ENCODE peak calls at places on chromosomes 2 and 18, in five cellular contexts. K is adipocyte, B is pancreas, I is NT2/D1, Q is lower lobe of right lung. G is an unnamed sample. For H3K27me3, the result is how much of the 10 kb centered on the place peaks cover.

GRCh38 chr2:144516417-144516980 is 3.4 kb downstream of the ZEB2 start:
- DNase-seq in K (peak), B (no peak), I (no peak), Q (peak), G (no peak)

GRCh38 chr2:6692819-6693218 is 172.9 kb downstream of the CMPK2 start:
- DNase-seq in K (no peak), B (no peak), I (no peak), Q (no peak), G (no peak)

GRCh38 chr2:3265981-3266726 is 111.5 kb downstream of the EIPR1 start:
- DNase-seq in K (no peak), B (no peak), I (peak), Q (no peak), G (no peak)

GRCh38 chr2:39385172-39385571 is 51.9 kb downstream of the MAP4K3 start:
- DNase-seq in K (no peak), B (no peak), I (no peak), Q (no peak), G (no peak)

GRCh38 chr2:213806125-213806726 is 522.0 kb downstream of the SPAG16 start:
- DNase-seq in K (peak), B (no peak), I (no peak), Q (no peak), G (no peak)

GRCh38 chr18:46718501-46719341 is 38.1 kb downstream of the ST8SIA5 start:
- DNase-seq in K (peak), B (no peak), I (no peak), Q (no peak), G (no peak)

GRCh38 chr2:2036686-2037085 is 292.4 kb upstream of the PXDN start:
- DNase-seq in K (no peak), B (no peak), I (no peak), Q (no peak), G (no peak)

GRCh38 chr2:105576440-105577241 is 168.1 kb upstream of the NCK2 start:
- DNase-seq in K (peak), B (no peak), I (peak), Q (no peak), G (no peak)

GRCh38 chr2:172098650-172099471 is 3.8 kb downstream of the DLX2 start:
- DNase-seq in K (peak), B (no peak), I (no peak), Q (no peak), G (peak)

GRCh38 chr2:240438810-240439697 is 3.6 kb downstream of the GPC1 start:
- DNase-seq in K (no peak), B (no peak), I (no peak), Q (peak), G (no peak)

GRCh38 chr2:33426666-33427231 is 49.7 kb upstream of the RASGRP3 start:
- DNase-seq in K (peak), B (peak), I (no peak), Q (no peak), G (peak)

GRCh38 chr18:54251606-54252400 is 17.5 kb upstream of the POLI start:
- DNase-seq in K (no peak), B (no peak), I (no peak), Q (no peak), G (no peak)

GRCh38 chr2:101696272-101697123 is 1.0 kb upstream of the MAP4K4 start:
- DNase-seq in K (peak), B (peak), I (no peak), Q (peak), G (peak)

GRCh38 chr2:217203086-217203485 is 343.2 kb upstream of the TNP1 start:
- DNase-seq in K (peak), B (no peak), I (no peak), Q (no peak), G (no peak)

GRCh38 chr2:105789745-105790466 is 45.2 kb downstream of the NCK2 start:
- DNase-seq in K (peak), B (no peak), I (no peak), Q (no peak), G (no peak)

GRCh38 chr2:42944744-42945415 is 152.5 kb upstream of the HAAO start:
- DNase-seq in K (no peak), B (no peak), I (no peak), Q (no peak), G (no peak)

GRCh38 chr2:51013060-51013746 is 18.7 kb downstream of the NRXN1 start:
- DNase-seq in K (peak), B (peak), I (no peak), Q (peak), G (no peak)

GRCh38 chr2:163736433-163737168 is 793 bp upstream of the FIGN start:
- DNase-seq in K (peak), B (peak), I (peak), Q (peak), G (peak)

GRCh38 chr2:44233450-44234128 is 41.7 kb upstream of the SLC3A1 start:
- DNase-seq in K (peak), B (no peak), I (peak), Q (no peak), G (no peak)

GRCh38 chr2:216619411-216620393 is 13.5 kb upstream of the IGFBP2 start:
- DNase-seq in K (peak), B (no peak), I (no peak), Q (no peak), G (peak)

GRCh38 chr2:149329470-149330126 is 789 bp upstream of the LYPD6 start:
- DNase-seq in K (peak), B (peak), I (peak), Q (peak), G (peak)

GRCh38 chr2:224009605-224010330 is 29.3 kb downstream of the SERPINE2 start:
- DNase-seq in K (peak), B (no peak), I (no peak), Q (no peak), G (no peak)

GRCh38 chr2:72128059-72128842 is 19.4 kb downstream of the CYP26B1 start:
- DNase-seq in K (no peak), B (no peak), I (no peak), Q (no peak), G (no peak)

GRCh38 chr18:12637393-12637792 is 20.5 kb downstream of the SPIRE1 start:
- DNase-seq in K (peak), B (no peak), I (no peak), Q (no peak), G (no peak)

GRCh38 chr18:79952996-79953559 is 1.6 kb upstream of the SLC66A2 start:
- DNase-seq in K (no peak), B (no peak), I (no peak), Q (peak), G (no peak)

GRCh38 chr2:164840458-164840929 is 1.1 kb downstream of the COBLL1 start:
- DNase-seq in K (peak), B (peak), I (no peak), Q (peak), G (no peak)

GRCh38 chr2:240934701-240935100 is 28.6 kb downstream of the CROCC2 start:
- DNase-seq in K (no peak), B (no peak), I (no peak), Q (peak), G (no peak)

GRCh38 chr2:191316246-191316645 is 71.0 kb downstream of the MYO1B start:
- DNase-seq in K (no peak), B (no peak), I (no peak), Q (no peak), G (no peak)

GRCh38 chr18:7476386-7476785 is 90.7 kb upstream of the PTPRM start:
- DNase-seq in K (no peak), B (no peak), I (no peak), Q (no peak), G (no peak)
- H3K27me3 ChIP-seq in K (under half), B (under half), I (under half), Q (under half), G (under half)

DNA sequence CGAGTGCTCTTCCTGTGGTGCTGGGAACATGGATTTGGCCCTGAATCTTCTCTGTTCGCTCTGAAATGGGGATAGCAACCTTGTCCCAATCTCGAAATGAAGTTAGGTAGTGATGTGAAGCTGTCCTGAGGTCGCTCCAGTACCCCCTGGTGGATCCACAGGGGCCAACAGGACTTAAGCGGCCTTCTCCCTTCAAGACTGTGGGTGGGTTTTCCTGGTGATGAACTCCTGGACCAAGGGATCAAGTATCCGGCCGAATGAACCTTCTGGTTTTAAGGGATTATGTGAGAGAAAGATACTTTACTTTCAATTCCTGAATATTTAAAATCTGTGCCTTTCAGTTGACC is 156.5 kb downstream of the NAPG start:
- DNase-seq in K (no peak), B (no peak), I (no peak), Q (no peak), G (no peak)
- H3K27me3 ChIP-seq in K (under half), B (under half), I (under half), Q (under half), G (under half)

GRCh38 chr2:95381212-95382127 is 21.0 kb upstream of the FAHD2A start:
- DNase-seq in K (no peak), B (no peak), I (no peak), Q (no peak), G (no peak)

GRCh38 chr2:95379616-95379925 is 22.9 kb upstream of the FAHD2A start:
- DNase-seq in K (no peak), B (no peak), I (no peak), Q (peak), G (no peak)

GRCh38 chr2:95380731-95381130 is 21.8 kb upstream of the FAHD2A start:
- DNase-seq in K (no peak), B (no peak), I (no peak), Q (no peak), G (no peak)

GRCh38 chr2:95382128-95382645 is 20.3 kb upstream of the FAHD2A start:
- DNase-seq in K (no peak), B (no peak), I (no peak), Q (no peak), G (no peak)

DNA sequence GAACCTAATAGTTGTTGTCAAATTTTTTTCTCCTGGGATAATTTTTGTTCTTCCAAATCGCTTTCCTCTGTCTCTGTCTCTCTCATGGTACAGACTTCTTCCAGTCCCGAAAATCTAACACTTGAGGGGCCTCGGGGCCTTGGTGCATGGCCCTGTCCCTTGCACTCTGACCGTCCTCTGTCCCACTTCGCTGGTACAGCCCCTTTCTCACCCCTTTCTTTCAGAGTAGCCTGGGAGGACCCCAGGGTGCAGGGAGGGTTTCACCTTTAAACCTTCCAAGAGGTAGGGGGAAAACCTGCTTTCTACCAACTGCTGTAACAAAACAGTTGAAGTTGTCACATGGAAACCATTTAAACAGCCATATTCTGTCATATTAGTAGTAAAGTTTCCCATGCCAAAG is 22.2 kb upstream of the FAHD2A start:
- DNase-seq in K (no peak), B (no peak), I (no peak), Q (no peak), G (no peak)
- H3K27me3 ChIP-seq in K (under half), B (under half), I (under half), Q (under half), G (under half)

GRCh38 chr2:170332676-170333402 is 154.9 kb downstream of the MYO3B start:
- DNase-seq in K (no peak), B (no peak), I (no peak), Q (no peak), G (no peak)
- H3K27me3 ChIP-seq in K (under half), B (under half), I (under half), Q (under half), G (under half)

GRCh38 chr2:66111706-66112105 is 323.2 kb upstream of the MEIS1 start:
- DNase-seq in K (no peak), B (no peak), I (no peak), Q (no peak), G (no peak)

GRCh38 chr2:66110071-66110470 is 324.9 kb upstream of the MEIS1 start:
- DNase-seq in K (no peak), B (no peak), I (no peak), Q (no peak), G (no peak)

GRCh38 chr2:66110646-66111045 is 324.3 kb upstream of the MEIS1 start:
- DNase-seq in K (no peak), B (no peak), I (no peak), Q (no peak), G (no peak)

GRCh38 chr2:66113116-66113515 is 321.8 kb upstream of the MEIS1 start:
- DNase-seq in K (no peak), B (no peak), I (no peak), Q (no peak), G (no peak)

DNA sequence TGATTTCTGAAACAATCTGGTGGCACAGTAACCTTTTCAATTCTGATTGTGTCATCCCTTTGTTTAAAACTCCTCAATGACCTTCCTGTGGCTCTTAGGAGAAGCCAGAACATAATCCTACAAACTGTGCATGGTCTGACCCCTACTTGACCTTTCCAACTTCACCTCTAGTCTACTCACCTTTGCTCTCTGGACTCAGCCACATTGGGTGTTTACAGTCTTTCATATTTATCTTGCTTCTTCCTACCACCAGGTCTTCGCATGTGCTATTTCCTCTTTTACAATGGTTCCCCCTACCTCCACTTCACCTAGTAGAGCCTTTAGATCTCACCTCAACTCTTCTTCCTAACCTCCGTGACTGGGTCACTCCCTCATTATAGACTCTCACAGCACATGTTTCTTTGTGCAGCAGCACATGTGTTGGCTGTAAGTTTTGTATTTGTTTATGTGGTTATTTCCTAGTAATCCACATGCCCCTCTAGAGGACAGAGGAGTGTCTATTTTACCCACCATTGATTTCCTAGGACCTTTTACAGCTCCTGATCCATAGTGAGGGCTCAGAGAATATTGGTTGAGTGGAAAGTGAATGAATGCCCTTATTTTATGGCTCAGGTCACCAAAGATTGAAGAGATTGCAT is 320.8 kb upstream of the MEIS1 start:
- DNase-seq in K (no peak), B (no peak), I (no peak), Q (no peak), G (no peak)
- H3K27me3 ChIP-seq in K (under half), B (under half), I (under half), Q (under half), G (under half)

GRCh38 chr2:179855673-179856072 is 5.7 kb downstream of the ZNF385B start:
- DNase-seq in K (no peak), B (no peak), I (no peak), Q (no peak), G (no peak)
- H3K27me3 ChIP-seq in K (under half), B (under half), I (under half), Q (under half), G (under half)